ENCODE peak calls at places on chromosomes 11 and 22, in nine cellular contexts. R is tibial nerve, V is ovary, H is stomach, U is A549, E is GM12878, D is transverse colon, Q is K562, A is sigmoid colon. B is an unnamed sample.
A peak's percentile ranks its signal among the peaks of the same experiment; 100 is the strongest.

GRCh38 chr11:44309483-44310197 is at the start of gene ALX4:
- DNase-seq in A (no peak), H (no peak), R (no peak), V (no peak), U (peak; percentile 72), Q (peak; percentile 72), D (no peak), E (no peak), B (no peak)

GRCh38 chr11:122375687-122376399 is 259.8 kb upstream of the BLID start:
- DNase-seq in A (no peak), H (no peak), V (no peak), E (peak; percentile 36), R (no peak), D (no peak), Q (no peak), U (no peak), B (no peak)

GRCh38 chr11:131595812-131596211 is 225.4 kb downstream of the NTM start:
- DNase-seq in A (no peak), D (no peak), E (no peak), H (no peak), R (no peak), Q (no peak), U (no peak), V (no peak), B (no peak)

GRCh38 chr11:48074425-48075181 is 94.2 kb downstream of the PTPRJ start:
- DNase-seq in R (no peak), V (no peak), E (no peak), U (no peak), H (no peak), A (no peak), D (no peak), Q (no peak), B (no peak)

GRCh38 chr11:14312736-14313438 is 46.1 kb downstream of the RRAS2 start:
- DNase-seq in E (no peak), A (no peak), Q (no peak), D (no peak), H (no peak), U (no peak), R (no peak), V (no peak), B (no peak)

GRCh38 chr11:8777907-8778767 is 95.5 kb downstream of the RPL27A start:
- DNase-seq in R (no peak), V (peak; percentile 84), D (peak; percentile 33), E (no peak), U (no peak), Q (no peak), A (peak; percentile 86), H (no peak), B (no peak)

GRCh38 chr11:113382121-113382520 is 5.5 kb upstream of the ANKK1 start:
- DNase-seq in V (no peak), E (no peak), H (no peak), U (no peak), Q (no peak), R (no peak), A (no peak), D (no peak), B (no peak)

GRCh38 chr11:10604340-10604748 is 35.9 kb upstream of the LYVE1 start:
- DNase-seq in D (peak; percentile 40), E (no peak), A (peak; percentile 86), V (peak; percentile 69), U (no peak), R (peak; percentile 38), Q (no peak), H (no peak), B (peak; percentile 90)

GRCh38 chr22:44622685-44623084 is 79.3 kb upstream of the PRR5 start:
- DNase-seq in A (no peak), E (no peak), H (no peak), R (no peak), Q (no peak), D (no peak), V (no peak), U (no peak), B (no peak)

GRCh38 chr22:19648419-19648929 is 65.8 kb upstream of the SEPTIN5 start:
- DNase-seq in H (no peak), D (no peak), R (no peak), Q (no peak), V (no peak), U (no peak), A (no peak), E (no peak), B (no peak)

GRCh38 chr11:117597083-117597482 is 199.9 kb downstream of the DSCAML1 start:
- DNase-seq in Q (peak; percentile 54), V (peak; percentile 42), H (no peak), R (no peak), U (peak; percentile 38), D (peak; percentile 19), A (peak; percentile 26), E (no peak), B (no peak)

GRCh38 chr22:27122561-27122960 is 465.2 kb downstream of the MIAT start:
- DNase-seq in H (no peak), D (no peak), E (no peak), Q (no peak), U (no peak), A (no peak), V (no peak), R (no peak), B (no peak)

GRCh38 chr11:33802414-33802950 is 28.2 kb upstream of the FBXO3 start:
- DNase-seq in V (peak; percentile 50), U (peak; percentile 81), Q (peak; percentile 28), H (peak; percentile 58), R (no peak), E (no peak), D (peak; percentile 49), A (peak; percentile 74), B (no peak)

GRCh38 chr22:44193537-44193896 is 12.8 kb downstream of the PARVG start:
- DNase-seq in V (no peak), E (no peak), Q (no peak), R (no peak), U (no peak), H (no peak), D (no peak), A (no peak), B (no peak)

GRCh38 chr22:46027219-46028068 is 50.5 kb upstream of the WNT7B start:
- DNase-seq in E (no peak), V (peak; percentile 90), A (peak; percentile 80), Q (peak; percentile 59), U (no peak), R (peak; percentile 40), H (peak; percentile 76), D (peak; percentile 85), B (no peak)

GRCh38 chr11:107202189-107202588 is 183.9 kb upstream of the GUCY1A2 start:
- DNase-seq in H (no peak), U (no peak), D (no peak), V (no peak), R (no peak), A (no peak), Q (no peak), E (no peak), B (no peak)

GRCh38 chr22:35940166-35940565 is 88.5 kb downstream of the RBFOX2 start:
- DNase-seq in A (no peak), R (no peak), V (no peak), H (no peak), U (no peak), E (no peak), Q (no peak), D (no peak), B (no peak)

GRCh38 chr11:32420937-32421532 is 14.3 kb downstream of the WT1 start:
- DNase-seq in R (no peak), V (no peak), U (no peak), A (no peak), H (no peak), E (peak; percentile 55), Q (peak; percentile 31), D (no peak), B (peak; percentile 80)

GRCh38 chr22:17119481-17120202 is 1.5 kb downstream of the TMEM121B start:
- DNase-seq in U (peak; percentile 59), E (no peak), R (no peak), V (no peak), Q (peak; percentile 40), H (no peak), A (no peak), D (peak; percentile 44), B (no peak)
- H3K4me1 ChIP-seq in U (no peaks in the 10 kb centered on the region), E (peaks cover 18% of the 10 kb centered on the region), R (peaks cover 14% of the 10 kb centered on the region), V (peaks cover 7% of the 10 kb centered on the region), Q (no peaks in the 10 kb centered on the region), H (peaks cover 39% of the 10 kb centered on the region), A (no peaks in the 10 kb centered on the region), D (peaks cover 12% of the 10 kb centered on the region), B (peaks cover 14% of the 10 kb centered on the region)

GRCh38 chr11:69459848-69460539 is 21.5 kb upstream of the LINC01488 start:
- DNase-seq in A (no peak), V (no peak), H (no peak), D (no peak), E (no peak), Q (no peak), R (no peak), U (no peak), B (no peak)
- TF ChIP-seq CTCF in A (no peak), V (no peak), H (no peak), D (no peak), E (no peak), Q (no peak), R (no peak), U (no peak), B (no peak)

DNA sequence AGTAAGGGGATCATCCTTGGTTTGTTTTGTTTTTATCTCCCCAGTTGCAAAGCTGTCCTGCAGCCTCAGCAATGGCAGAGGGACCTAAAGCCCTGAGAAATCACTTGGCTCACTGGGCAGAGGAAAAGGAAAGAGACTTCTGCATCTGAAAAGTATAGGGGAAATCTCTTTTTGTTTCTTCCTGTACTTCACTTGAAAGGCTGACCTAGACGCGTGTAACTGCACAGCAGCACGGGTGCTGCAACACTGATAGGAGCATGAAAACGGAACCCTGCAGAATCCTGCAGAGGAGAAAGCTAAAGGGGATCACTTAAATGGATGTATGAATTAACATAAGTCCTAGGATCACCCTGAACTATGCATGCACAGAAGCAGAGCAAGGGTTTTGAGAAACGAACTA is 2.0 kb upstream of the PIWIL3 start:
- DNase-seq in D (no peak), A (no peak), H (no peak), Q (no peak), V (no peak), R (no peak), U (no peak), E (no peak), B (no peak)
- TF ChIP-seq EP300 in D (no peak), A (no peak), H (no peak), Q (no peak), V (no peak), R (no peak), U (no peak), E (no peak), B (no peak)

DNA sequence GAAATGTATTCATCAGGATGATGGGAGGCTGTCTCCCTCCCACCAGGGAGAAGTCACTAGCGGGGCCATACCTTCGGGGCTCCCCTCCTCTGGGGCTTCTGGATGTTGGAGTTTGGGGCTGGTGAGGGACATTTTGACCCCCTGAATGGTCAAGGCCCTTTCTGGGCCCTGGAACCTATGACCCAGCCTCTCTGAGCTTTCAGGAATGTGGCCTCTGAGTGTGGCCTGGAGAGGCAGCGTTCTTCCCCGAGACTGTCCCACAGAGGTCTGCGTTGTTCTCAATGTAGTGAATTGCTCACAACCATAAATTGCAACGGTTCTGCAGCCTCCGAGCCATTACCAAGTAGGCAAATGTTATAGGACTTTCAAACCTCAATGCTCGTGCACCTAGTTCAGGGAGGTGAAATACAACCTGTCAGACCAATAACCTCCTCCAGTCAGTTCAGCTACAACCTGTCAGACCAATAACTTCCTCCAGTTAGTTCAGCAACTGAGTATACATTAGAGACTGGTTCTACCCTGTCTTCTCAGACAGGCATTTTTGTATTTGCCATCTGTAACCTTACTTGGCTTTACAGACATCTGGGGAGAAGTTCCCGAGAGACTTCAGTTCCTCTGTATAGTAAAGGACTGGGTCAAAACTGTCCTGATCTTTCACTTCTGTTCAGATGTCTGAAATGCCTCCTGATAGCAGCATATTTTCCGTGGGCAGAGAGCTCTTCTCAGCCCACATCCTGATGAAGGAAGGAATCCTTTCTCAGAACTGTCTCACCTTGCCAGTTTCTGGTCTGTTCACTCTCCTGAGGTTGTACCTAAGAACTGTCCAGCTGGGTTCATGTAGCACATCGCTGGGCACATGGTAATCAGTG is 34.1 kb downstream of the MICAL2 start:
- DNase-seq in E (no peak), V (peak; percentile 55), U (no peak), H (peak; percentile 17), R (no peak), D (peak; percentile 33), A (no peak), Q (no peak), B (no peak)
- H3K4me1 ChIP-seq in E (peaks cover 1% of the 10 kb centered on the region), V (peaks cover 31% of the 10 kb centered on the region), U (peaks cover 30% of the 10 kb centered on the region), H (peaks cover 68% of the 10 kb centered on the region), R (peaks cover 44% of the 10 kb centered on the region), D (peaks cover 56% of the 10 kb centered on the region), A (no peaks in the 10 kb centered on the region), Q (peaks cover 59% of the 10 kb centered on the region), B (peaks cover 66% of the 10 kb centered on the region)